ENCODE peak calls at places on chromosome 15, in ten cellular contexts. W is Panc1, I is OCI-LY7, T is progenitor cell of endocrine pancreas, H is astrocyte, L is PC-3, X is natural killer cell, F is IMR-90, Y is lower leg skin, J is mucosa of descending colon. U is an unnamed sample.

GRCh38 chr15:91022832-91023129 is 387 bp upstream of the VPS33B start:
- DNase-seq in W (no peak), I (no peak), T (no peak), H (no peak), L (no peak), X (no peak), F (no peak), Y (no peak), J (no peak), U (no peak)

GRCh38 chr15:48774484-48774883 is 36.4 kb downstream of the CEP152 start:
- DNase-seq in W (no peak), I (no peak), T (no peak), H (peak), L (no peak), X (no peak), F (peak), Y (no peak), J (no peak), U (no peak)

GRCh38 chr15:58246041-58246440 is 107.9 kb downstream of the AQP9 start:
- DNase-seq in W (no peak), I (no peak), T (no peak), H (no peak), L (no peak), X (no peak), F (no peak), Y (no peak), J (no peak), U (no peak)

GRCh38 chr15:81394609-81395008 is 20.6 kb upstream of the TMC3 start:
- DNase-seq in W (no peak), I (no peak), T (no peak), H (peak), L (peak), X (no peak), F (no peak), Y (no peak), J (no peak), U (no peak)

GRCh38 chr15:28931828-28932227 is 46.1 kb downstream of the APBA2 start:
- DNase-seq in W (no peak), I (no peak), T (no peak), H (no peak), L (no peak), X (no peak), F (no peak), Y (no peak), J (no peak), U (no peak)

GRCh38 chr15:36724493-36724892 is 145.1 kb downstream of the CDIN1 start:
- DNase-seq in W (no peak), I (no peak), T (no peak), H (no peak), L (no peak), X (no peak), F (no peak), Y (no peak), J (no peak), U (no peak)

GRCh38 chr15:73924258-73924921 is 1.9 kb upstream of the LOXL1 start:
- DNase-seq in W (no peak), I (no peak), T (no peak), H (peak), L (peak), X (no peak), F (peak), Y (no peak), J (peak), U (no peak)

GRCh38 chr15:33026614-33027013 is 167.9 kb downstream of the FMN1 start:
- DNase-seq in W (no peak), I (no peak), T (no peak), H (no peak), L (no peak), X (no peak), F (no peak), Y (no peak), J (no peak), U (no peak)

GRCh38 chr15:48336940-48337339 is 5.7 kb downstream of the DUT start:
- DNase-seq in W (no peak), I (peak), T (no peak), H (no peak), L (peak), X (no peak), F (peak), Y (no peak), J (no peak), U (no peak)

GRCh38 chr15:52010633-52011595 is 8.1 kb upstream of the MAPK6 start:
- DNase-seq in W (peak), I (no peak), T (no peak), H (peak), L (peak), X (no peak), F (peak), Y (peak), J (no peak), U (no peak)

GRCh38 chr15:67794832-67795574 is 30.3 kb upstream of the SKOR1 start:
- DNase-seq in W (no peak), I (no peak), T (no peak), H (no peak), L (no peak), X (no peak), F (no peak), Y (no peak), J (no peak), U (no peak)

GRCh38 chr15:70528816-70529215 is 234.5 kb downstream of the UACA start:
- DNase-seq in W (no peak), I (no peak), T (no peak), H (no peak), L (no peak), X (no peak), F (no peak), Y (no peak), J (no peak), U (peak)

GRCh38 chr15:41401904-41402267 is 410 bp downstream of the NDUFAF1 start:
- DNase-seq in W (no peak), I (no peak), T (no peak), H (no peak), L (no peak), X (no peak), F (no peak), Y (no peak), J (no peak), U (no peak)

GRCh38 chr15:88909956-88910831 is 3.0 kb downstream of the MFGE8 start:
- DNase-seq in W (no peak), I (no peak), T (no peak), H (no peak), L (no peak), X (no peak), F (no peak), Y (peak), J (no peak), U (no peak)

GRCh38 chr15:77753238-77753873 is 120.6 kb upstream of the LINGO1 start:
- DNase-seq in W (no peak), I (peak), T (peak), H (no peak), L (peak), X (no peak), F (peak), Y (no peak), J (no peak), U (no peak)

DNA sequence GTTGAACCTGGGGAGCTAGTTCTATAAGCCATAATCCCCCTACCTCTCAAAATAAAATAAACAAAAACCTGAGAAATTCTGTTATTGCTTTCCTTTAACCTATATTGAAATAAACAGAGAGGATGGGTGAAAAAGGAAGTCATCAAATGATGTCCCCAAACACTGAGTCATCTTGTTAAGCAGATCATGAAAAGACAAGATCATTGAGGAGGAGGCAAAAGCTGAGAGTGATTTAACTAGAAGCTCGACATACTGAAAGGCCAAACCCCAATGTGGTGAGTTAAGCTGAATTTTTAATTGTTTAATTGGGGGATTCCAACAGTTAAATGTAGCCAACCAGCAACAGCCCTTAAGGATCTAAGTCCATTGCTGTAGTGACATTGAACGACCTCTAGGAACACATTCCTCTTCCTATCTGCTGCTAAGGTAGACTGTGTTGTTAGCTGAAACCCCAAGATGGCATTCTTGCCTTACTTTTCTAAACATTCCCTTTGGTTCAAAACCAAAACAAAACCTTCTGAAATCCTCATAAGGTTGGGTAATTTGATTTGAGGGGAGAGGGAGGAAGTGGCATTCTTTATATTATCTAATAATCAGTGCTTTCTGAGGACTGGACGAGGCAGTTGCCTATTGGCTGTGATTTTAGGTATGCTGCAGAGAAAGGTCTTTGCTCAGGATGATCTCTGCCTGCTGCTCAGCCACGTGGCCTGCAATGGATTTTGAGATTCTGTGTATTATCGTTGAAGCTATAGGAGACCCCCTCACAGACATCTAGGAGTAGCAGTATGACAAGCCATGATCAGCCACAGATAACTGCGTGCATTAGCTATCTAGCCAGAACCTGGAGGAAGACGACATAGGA is 62.7 kb upstream of the BNIP2 start:
- DNase-seq in W (no peak), I (peak), T (no peak), H (no peak), L (no peak), X (no peak), F (no peak), Y (no peak), J (no peak), U (no peak)
- TF ChIP-seq CTCF in W (peak), I (peak), T (peak), H (peak), L (peak), X (no peak), F (no peak), Y (no peak), J (no peak), U (peak)

DNA sequence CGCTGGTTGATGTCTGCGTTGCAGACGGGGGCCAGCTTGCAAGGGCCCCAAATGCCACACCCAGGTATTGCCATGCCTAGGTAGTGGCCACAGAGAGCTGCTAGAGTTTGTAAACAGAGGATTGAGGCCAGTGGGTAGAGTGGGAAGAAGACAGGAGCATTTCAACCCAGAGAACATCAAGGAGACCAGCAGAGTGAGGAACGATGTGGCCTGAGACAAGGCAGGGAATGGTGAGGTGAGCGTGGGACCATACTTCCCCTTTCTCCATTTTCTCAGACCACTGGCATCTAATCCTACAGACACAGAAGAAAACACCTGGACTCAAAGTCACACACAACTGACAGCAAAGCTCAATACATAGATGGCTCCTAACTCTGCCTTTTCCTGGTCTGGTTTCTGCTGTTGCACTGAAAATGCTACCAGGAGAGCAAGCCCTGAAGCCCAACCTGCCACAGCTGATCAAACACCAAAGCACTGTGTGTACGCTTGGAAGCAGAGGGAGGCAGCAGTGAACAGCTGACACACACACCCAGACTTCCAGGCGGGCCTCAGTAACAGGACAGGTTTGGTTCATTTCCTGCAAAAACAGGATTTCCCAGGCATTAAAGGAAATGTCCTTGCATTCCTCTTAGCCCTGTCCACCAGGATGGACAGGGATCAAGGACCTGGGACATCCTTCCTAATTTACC is 1.6 kb downstream of the FAM174B start:
- DNase-seq in W (no peak), I (no peak), T (no peak), H (no peak), L (peak), X (no peak), F (no peak), Y (no peak), J (no peak), U (peak)
- TF ChIP-seq CTCF in W (peak), I (no peak), T (no peak), H (no peak), L (peak), X (no peak), F (no peak), Y (no peak), J (no peak), U (no peak)

GRCh38 chr15:45869034-45869668 is 234.3 kb downstream of the SQOR start:
- DNase-seq in W (no peak), I (no peak), T (no peak), H (no peak), L (no peak), X (no peak), F (no peak), Y (no peak), J (no peak), U (no peak)

GRCh38 chr15:45868109-45868691 is 233.4 kb downstream of the SQOR start:
- DNase-seq in W (no peak), I (no peak), T (no peak), H (no peak), L (peak), X (no peak), F (no peak), Y (no peak), J (no peak), U (no peak)

GRCh38 chr15:45867281-45867680 is 232.5 kb downstream of the SQOR start:
- DNase-seq in W (no peak), I (no peak), T (no peak), H (no peak), L (no peak), X (no peak), F (no peak), Y (no peak), J (no peak), U (no peak)

DNA sequence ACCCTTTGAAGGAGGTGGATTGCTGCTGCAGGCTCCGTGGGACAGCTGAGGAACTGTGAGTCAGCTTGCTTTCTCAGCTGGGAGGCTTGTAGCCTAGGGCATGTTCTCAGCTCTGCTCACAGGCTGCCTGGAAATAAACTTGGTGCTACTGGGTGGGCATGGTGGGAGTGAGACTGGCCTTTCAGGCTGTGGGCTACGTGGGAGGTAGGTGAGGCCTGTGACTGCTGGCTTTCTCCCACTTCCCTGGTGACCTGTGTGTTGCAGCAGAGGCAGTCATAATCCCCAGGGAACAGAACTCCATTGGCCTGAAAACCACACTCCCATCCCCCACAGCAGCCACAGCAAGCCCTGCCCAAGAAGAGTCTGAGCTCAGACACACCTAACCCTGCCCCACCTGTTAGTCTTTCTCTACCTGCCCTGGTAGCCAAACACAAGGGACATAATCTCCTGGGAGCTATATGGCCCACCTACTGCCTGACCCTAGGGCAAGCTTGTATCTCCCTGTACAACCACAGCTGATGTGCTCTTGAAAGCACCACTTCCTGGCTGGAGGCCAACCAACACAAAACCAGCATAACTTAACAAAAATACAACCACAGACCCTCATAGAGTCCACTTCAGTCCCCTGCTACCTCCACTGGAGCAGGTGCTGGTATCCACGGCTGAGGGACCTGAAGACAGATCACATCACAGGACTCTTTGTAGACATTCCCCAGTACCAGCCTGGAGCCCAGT is 236.5 kb downstream of the SQOR start:
- DNase-seq in W (no peak), I (no peak), T (no peak), H (peak), L (peak), X (no peak), F (no peak), Y (no peak), J (no peak), U (no peak)
- TF ChIP-seq CTCF in W (no peak), I (no peak), T (no peak), H (no peak), L (no peak), X (no peak), F (no peak), Y (no peak), J (no peak), U (no peak)

GRCh38 chr15:72341361-72341760 is 21.4 kb upstream of the CELF6 start:
- DNase-seq in W (no peak), I (no peak), T (no peak), H (no peak), L (peak), X (no peak), F (no peak), Y (no peak), J (no peak), U (no peak)
- TF ChIP-seq CTCF in W (peak), I (peak), T (peak), H (peak), L (peak), X (no peak), F (peak), Y (no peak), J (no peak), U (peak)

GRCh38 chr15:31499953-31500808 is 173.5 kb downstream of the KLF13 start:
- DNase-seq in W (no peak), I (no peak), T (no peak), H (no peak), L (no peak), X (no peak), F (no peak), Y (no peak), J (no peak), U (peak)

GRCh38 chr15:31497838-31498237 is 171.2 kb downstream of the KLF13 start:
- DNase-seq in W (no peak), I (no peak), T (no peak), H (no peak), L (no peak), X (no peak), F (no peak), Y (no peak), J (no peak), U (peak)

GRCh38 chr15:31498756-31499155 is 172.1 kb downstream of the KLF13 start:
- DNase-seq in W (no peak), I (no peak), T (no peak), H (no peak), L (no peak), X (no peak), F (no peak), Y (no peak), J (no peak), U (peak)

GRCh38 chr15:31498329-31498728 is 171.7 kb downstream of the KLF13 start:
- DNase-seq in W (no peak), I (no peak), T (no peak), H (no peak), L (no peak), X (no peak), F (no peak), Y (no peak), J (no peak), U (no peak)

GRCh38 chr15:31499236-31499952 is 172.8 kb downstream of the KLF13 start:
- DNase-seq in W (no peak), I (no peak), T (no peak), H (no peak), L (no peak), X (no peak), F (no peak), Y (no peak), J (no peak), U (peak)
- TF ChIP-seq CTCF in W (no peak), I (peak), T (no peak), H (no peak), L (no peak), X (no peak), F (no peak), Y (no peak), J (no peak), U (no peak)

GRCh38 chr15:85010472-85011209 is 29.0 kb downstream of the PDE8A start:
- DNase-seq in W (no peak), I (peak), T (no peak), H (no peak), L (no peak), X (no peak), F (no peak), Y (no peak), J (no peak), U (no peak)
- TF ChIP-seq CTCF in W (no peak), I (peak), T (peak), H (no peak), L (no peak), X (no peak), F (no peak), Y (no peak), J (no peak), U (peak)

GRCh38 chr15:92306662-92307061 is 87.0 kb upstream of the ST8SIA2 start:
- DNase-seq in W (no peak), I (no peak), T (no peak), H (no peak), L (peak), X (no peak), F (no peak), Y (no peak), J (no peak), U (no peak)
- TF ChIP-seq CTCF in W (peak), I (peak), T (peak), H (no peak), L (peak), X (no peak), F (no peak), Y (no peak), J (no peak), U (peak)

GRCh38 chr15:101054116-101054515 is 135.0 kb downstream of the LRRK1 start:
- DNase-seq in W (no peak), I (no peak), T (no peak), H (no peak), L (no peak), X (no peak), F (no peak), Y (no peak), J (no peak), U (no peak)
- TF ChIP-seq CTCF in W (no peak), I (no peak), T (no peak), H (no peak), L (no peak), X (no peak), F (no peak), Y (no peak), J (no peak), U (no peak)

GRCh38 chr15:59636184-59636583 is 21.1 kb downstream of the GTF2A2 start:
- DNase-seq in W (no peak), I (no peak), T (no peak), H (no peak), L (peak), X (no peak), F (no peak), Y (no peak), J (no peak), U (no peak)

DNA sequence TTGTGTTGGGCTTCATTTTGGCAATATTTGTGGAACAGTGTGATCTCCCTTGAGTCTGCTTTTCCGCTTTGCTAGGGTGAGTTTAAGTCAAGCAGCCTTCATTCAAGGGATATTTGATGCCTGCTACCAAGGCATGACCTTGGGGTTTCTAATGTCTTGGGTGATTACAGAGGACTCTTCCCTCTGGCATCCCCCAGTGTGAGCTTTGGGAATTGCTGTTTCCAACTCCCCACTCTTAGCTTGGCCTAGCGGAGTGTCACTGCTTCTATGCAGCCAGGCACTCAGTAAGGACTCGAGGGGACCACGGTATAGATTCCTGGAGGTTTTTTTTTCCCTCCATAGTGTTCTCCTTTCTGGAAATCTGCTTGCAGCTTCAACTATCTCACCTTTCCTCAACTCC is 21.1 kb downstream of the GCNT3 start:
- DNase-seq in W (no peak), I (no peak), T (no peak), H (no peak), L (peak), X (no peak), F (no peak), Y (no peak), J (no peak), U (no peak)
- TF ChIP-seq CTCF in W (peak), I (peak), T (peak), H (peak), L (peak), X (no peak), F (peak), Y (no peak), J (no peak), U (peak)